ENCODE peak calls at places on chromosomes 3 and 15, in five cellular contexts. One of them, this sample, is unnamed.

GRCh38 chr3:71710906-71711494 is 14.2 kb downstream of the EIF4E3 start:
- DNase-seq in adrenal gland: no peak
- DNase-seq in testis: no peak
- DNase-seq in thyroid gland: no peak
- DNase-seq in foreskin keratinocyte: peak
- DNase-seq in this sample: no peak

GRCh38 chr3:71310595-71311319 is 272.8 kb downstream of the FOXP1 start:
- DNase-seq in adrenal gland: no peak
- DNase-seq in testis: peak
- DNase-seq in thyroid gland: peak
- DNase-seq in foreskin keratinocyte: no peak
- DNase-seq in this sample: peak

GRCh38 chr3:188202358-188203138 is 48.6 kb downstream of the LPP start:
- DNase-seq in adrenal gland: no peak
- DNase-seq in testis: no peak
- DNase-seq in thyroid gland: no peak
- DNase-seq in foreskin keratinocyte: no peak
- DNase-seq in this sample: no peak

GRCh38 chr3:146975032-146975431 is 369.9 kb upstream of the PLSCR5 start:
- DNase-seq in adrenal gland: no peak
- DNase-seq in testis: no peak
- DNase-seq in thyroid gland: no peak
- DNase-seq in foreskin keratinocyte: no peak
- DNase-seq in this sample: no peak

GRCh38 chr3:115272036-115272824 is 125.1 kb upstream of the ZBTB20 start:
- DNase-seq in adrenal gland: peak
- DNase-seq in testis: no peak
- DNase-seq in thyroid gland: no peak
- DNase-seq in foreskin keratinocyte: peak
- DNase-seq in this sample: no peak

GRCh38 chr3:105144837-105145236 is 221.9 kb upstream of the ALCAM start:
- DNase-seq in adrenal gland: no peak
- DNase-seq in testis: no peak
- DNase-seq in thyroid gland: no peak
- DNase-seq in foreskin keratinocyte: peak
- DNase-seq in this sample: no peak

GRCh38 chr3:30199855-30200254 is 406.5 kb upstream of the TGFBR2 start:
- DNase-seq in adrenal gland: no peak
- DNase-seq in testis: no peak
- DNase-seq in thyroid gland: no peak
- DNase-seq in foreskin keratinocyte: no peak
- DNase-seq in this sample: no peak

GRCh38 chr15:57461541-57461940 is 85.2 kb downstream of the CGNL1 start:
- DNase-seq in adrenal gland: no peak
- DNase-seq in testis: no peak
- DNase-seq in thyroid gland: peak
- DNase-seq in foreskin keratinocyte: no peak
- DNase-seq in this sample: no peak

GRCh38 chr15:68318008-68318835 is 40.7 kb downstream of the FEM1B start:
- DNase-seq in adrenal gland: peak
- DNase-seq in testis: no peak
- DNase-seq in thyroid gland: peak
- DNase-seq in foreskin keratinocyte: no peak
- DNase-seq in this sample: no peak

GRCh38 chr15:31398677-31399260 is 72.1 kb downstream of the KLF13 start:
- DNase-seq in adrenal gland: no peak
- DNase-seq in testis: no peak
- DNase-seq in thyroid gland: no peak
- DNase-seq in foreskin keratinocyte: no peak
- DNase-seq in this sample: no peak

GRCh38 chr15:93656041-93656440 is 567.0 kb upstream of the RGMA start:
- DNase-seq in adrenal gland: no peak
- DNase-seq in testis: no peak
- DNase-seq in thyroid gland: no peak
- DNase-seq in foreskin keratinocyte: peak
- DNase-seq in this sample: no peak

GRCh38 chr15:49361370-49361769 is 61.7 kb upstream of the FGF7 start:
- DNase-seq in adrenal gland: no peak
- DNase-seq in testis: no peak
- DNase-seq in thyroid gland: no peak
- DNase-seq in foreskin keratinocyte: no peak
- DNase-seq in this sample: no peak

GRCh38 chr3:71541313-71541712 is 42.2 kb downstream of the FOXP1 start:
- DNase-seq in adrenal gland: no peak
- DNase-seq in testis: no peak
- DNase-seq in thyroid gland: no peak
- DNase-seq in foreskin keratinocyte: no peak
- DNase-seq in this sample: no peak

GRCh38 chr3:143329567-143330164 is 210.1 kb downstream of the CHST2 start:
- DNase-seq in adrenal gland: peak
- DNase-seq in testis: no peak
- DNase-seq in thyroid gland: peak
- DNase-seq in foreskin keratinocyte: no peak
- DNase-seq in this sample: no peak

GRCh38 chr15:78012643-78013077 is 64.9 kb downstream of the TBC1D2B start:
- DNase-seq in adrenal gland: peak
- DNase-seq in testis: no peak
- DNase-seq in thyroid gland: no peak
- DNase-seq in foreskin keratinocyte: no peak
- DNase-seq in this sample: peak

GRCh38 chr3:130243808-130244207 is 101.7 kb upstream of the COL6A5 start:
- DNase-seq in adrenal gland: no peak
- DNase-seq in testis: no peak
- DNase-seq in thyroid gland: no peak
- DNase-seq in foreskin keratinocyte: no peak
- DNase-seq in this sample: no peak

GRCh38 chr3:177596822-177597271 is 399.6 kb upstream of the TBL1XR1 start:
- DNase-seq in adrenal gland: no peak
- DNase-seq in testis: no peak
- DNase-seq in thyroid gland: peak
- DNase-seq in foreskin keratinocyte: peak
- DNase-seq in this sample: no peak

GRCh38 chr3:130963878-130964277 is 62.7 kb downstream of the ASTE1 start:
- DNase-seq in adrenal gland: no peak
- DNase-seq in testis: no peak
- DNase-seq in thyroid gland: no peak
- DNase-seq in foreskin keratinocyte: peak
- DNase-seq in this sample: no peak

GRCh38 chr15:71595846-71596553 is 214.4 kb upstream of the NR2E3 start:
- DNase-seq in adrenal gland: no peak
- DNase-seq in testis: no peak
- DNase-seq in thyroid gland: no peak
- DNase-seq in foreskin keratinocyte: no peak
- DNase-seq in this sample: no peak

GRCh38 chr15:37204698-37205097 is 104.3 kb upstream of the MEIS2 start:
- DNase-seq in adrenal gland: no peak
- DNase-seq in testis: no peak
- DNase-seq in thyroid gland: no peak
- DNase-seq in foreskin keratinocyte: no peak
- DNase-seq in this sample: no peak

GRCh38 chr3:56919137-56919796 is 117.5 kb upstream of the ARHGEF3 start:
- DNase-seq in adrenal gland: no peak
- DNase-seq in testis: no peak
- DNase-seq in thyroid gland: no peak
- DNase-seq in foreskin keratinocyte: no peak
- DNase-seq in this sample: no peak

GRCh38 chr3:72836923-72837322 is 11.3 kb downstream of the SHQ1 start:
- DNase-seq in adrenal gland: peak
- DNase-seq in testis: no peak
- DNase-seq in thyroid gland: peak
- DNase-seq in foreskin keratinocyte: no peak
- DNase-seq in this sample: peak

GRCh38 chr15:94080416-94080815 is 150.9 kb upstream of the MCTP2 start:
- DNase-seq in adrenal gland: no peak
- DNase-seq in testis: no peak
- DNase-seq in thyroid gland: peak
- DNase-seq in foreskin keratinocyte: peak
- DNase-seq in this sample: no peak

DNA sequence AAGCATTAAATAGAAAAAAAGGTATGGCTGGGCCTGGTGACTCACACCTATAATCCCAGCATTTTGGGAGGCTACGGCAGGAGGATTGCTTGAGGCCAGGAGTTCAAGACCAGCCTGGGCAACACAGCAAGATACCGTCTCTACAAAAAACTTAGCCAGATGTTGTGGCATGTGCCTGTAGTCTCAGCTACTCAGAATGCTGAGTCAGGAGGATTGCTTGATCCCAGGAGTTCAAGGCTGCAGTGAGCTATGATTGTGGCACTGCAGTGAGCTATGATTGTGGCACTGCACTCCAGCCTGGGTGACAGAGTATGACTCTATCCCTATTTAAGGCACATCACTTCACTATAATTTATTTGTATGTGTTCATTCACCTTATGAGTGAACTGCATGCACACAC is 54.3 kb downstream of the SLC4A7 start:
- DNase-seq in adrenal gland: no peak
- DNase-seq in testis: no peak
- DNase-seq in thyroid gland: no peak
- DNase-seq in foreskin keratinocyte: no peak
- DNase-seq in this sample: no peak
- TF ChIP-seq CTCF in adrenal gland: no peak
- TF ChIP-seq CTCF in testis: no peak
- TF ChIP-seq CTCF in thyroid gland: no peak
- TF ChIP-seq CTCF in foreskin keratinocyte: no peak
- TF ChIP-seq CTCF in this sample: no peak

DNA sequence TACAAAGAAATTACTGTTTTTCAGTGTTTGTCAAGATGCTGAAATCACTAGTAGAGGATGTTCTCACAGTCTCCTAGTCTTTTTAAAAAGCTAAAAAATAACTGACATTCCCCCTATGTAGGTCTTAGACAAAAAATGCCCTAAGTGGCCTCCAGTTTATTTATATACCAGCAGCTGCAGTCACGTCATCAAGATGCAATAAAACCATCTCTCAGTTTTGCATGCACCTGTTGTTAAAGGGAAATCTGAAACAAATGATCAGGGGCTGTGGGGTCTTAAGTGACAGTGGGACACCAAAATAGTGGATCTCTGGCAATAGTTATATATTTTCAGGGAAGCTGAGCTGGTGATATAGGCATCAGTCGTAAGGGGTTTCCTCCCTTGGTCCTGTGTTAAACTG is 146.5 kb upstream of the ARPP21 start:
- DNase-seq in adrenal gland: no peak
- DNase-seq in testis: no peak
- DNase-seq in thyroid gland: no peak
- DNase-seq in foreskin keratinocyte: no peak
- DNase-seq in this sample: no peak
- H3K27ac ChIP-seq in adrenal gland: no peak
- H3K27ac ChIP-seq in testis: no peak
- H3K27ac ChIP-seq in thyroid gland: no peak
- H3K27ac ChIP-seq in foreskin keratinocyte: no peak
- H3K27ac ChIP-seq in this sample: no peak

GRCh38 chr3:23698652-23699313 is 107.0 kb upstream of the UBE2E1 start:
- DNase-seq in adrenal gland: no peak
- DNase-seq in testis: no peak
- DNase-seq in thyroid gland: no peak
- DNase-seq in foreskin keratinocyte: no peak
- DNase-seq in this sample: no peak
- TF ChIP-seq CTCF in adrenal gland: no peak
- TF ChIP-seq CTCF in testis: no peak
- TF ChIP-seq CTCF in thyroid gland: no peak
- TF ChIP-seq CTCF in foreskin keratinocyte: peak
- TF ChIP-seq CTCF in this sample: no peak

GRCh38 chr3:48555949-48556795 is 431 bp downstream of the PFKFB4 start:
- DNase-seq in adrenal gland: no peak
- DNase-seq in testis: no peak
- DNase-seq in thyroid gland: no peak
- DNase-seq in foreskin keratinocyte: no peak
- DNase-seq in this sample: no peak
- H3K27ac ChIP-seq in adrenal gland: no peak
- H3K27ac ChIP-seq in testis: no peak
- H3K27ac ChIP-seq in thyroid gland: no peak
- H3K27ac ChIP-seq in foreskin keratinocyte: no peak
- H3K27ac ChIP-seq in this sample: no peak

GRCh38 chr3:127975630-127976029 is 60.6 kb downstream of the KBTBD12 start:
- DNase-seq in adrenal gland: no peak
- DNase-seq in testis: no peak
- DNase-seq in thyroid gland: no peak
- DNase-seq in foreskin keratinocyte: no peak
- DNase-seq in this sample: no peak

GRCh38 chr3:127974226-127974625 is 59.2 kb downstream of the KBTBD12 start:
- DNase-seq in adrenal gland: no peak
- DNase-seq in testis: no peak
- DNase-seq in thyroid gland: no peak
- DNase-seq in foreskin keratinocyte: no peak
- DNase-seq in this sample: no peak

GRCh38 chr3:127975153-127975552 is 60.1 kb downstream of the KBTBD12 start:
- DNase-seq in adrenal gland: no peak
- DNase-seq in testis: no peak
- DNase-seq in thyroid gland: no peak
- DNase-seq in foreskin keratinocyte: no peak
- DNase-seq in this sample: no peak

GRCh38 chr3:127967296-127967695 is 52.3 kb downstream of the KBTBD12 start:
- DNase-seq in adrenal gland: no peak
- DNase-seq in testis: no peak
- DNase-seq in thyroid gland: peak
- DNase-seq in foreskin keratinocyte: no peak
- DNase-seq in this sample: no peak

DNA sequence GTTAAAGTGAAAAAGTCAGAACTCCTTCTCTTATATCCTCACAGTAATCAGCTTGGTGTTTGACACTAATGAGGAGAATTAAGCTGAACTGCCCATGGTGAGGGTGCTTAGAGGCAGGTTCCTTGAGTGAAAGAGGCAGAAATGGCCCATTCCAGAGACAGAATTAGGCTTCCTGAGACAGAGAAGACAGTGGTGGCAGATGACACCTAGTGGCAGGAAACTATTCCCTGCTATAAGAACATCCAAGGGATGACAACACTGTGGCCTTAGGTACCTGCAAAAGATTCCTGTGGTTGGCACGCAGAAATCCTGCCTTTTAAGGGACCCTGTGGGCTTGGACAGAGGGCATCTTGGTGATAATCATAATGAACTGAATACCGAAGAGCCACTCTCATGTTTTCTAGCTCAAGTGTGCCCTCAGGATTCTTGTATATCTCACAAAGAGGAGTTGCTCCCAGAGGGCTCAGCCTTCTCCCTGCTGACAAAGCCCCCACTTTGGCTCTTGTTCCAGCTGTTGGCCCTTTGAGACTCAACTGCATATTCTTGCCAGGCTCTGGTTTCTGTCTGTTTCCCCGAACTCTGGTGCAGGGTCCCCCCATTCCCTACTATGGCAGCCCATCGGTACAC is 56.0 kb downstream of the KBTBD12 start:
- DNase-seq in adrenal gland: peak
- DNase-seq in testis: peak
- DNase-seq in thyroid gland: peak
- DNase-seq in foreskin keratinocyte: peak
- DNase-seq in this sample: no peak
- TF ChIP-seq CTCF in adrenal gland: peak
- TF ChIP-seq CTCF in testis: peak
- TF ChIP-seq CTCF in thyroid gland: peak
- TF ChIP-seq CTCF in foreskin keratinocyte: peak
- TF ChIP-seq CTCF in this sample: peak

GRCh38 chr15:100124936-100125626 is 216.7 kb downstream of the ADAMTS17 start:
- DNase-seq in adrenal gland: no peak
- DNase-seq in testis: no peak
- DNase-seq in thyroid gland: no peak
- DNase-seq in foreskin keratinocyte: no peak
- DNase-seq in this sample: peak
- H3K27ac ChIP-seq in adrenal gland: no peak
- H3K27ac ChIP-seq in testis: no peak
- H3K27ac ChIP-seq in thyroid gland: no peak
- H3K27ac ChIP-seq in foreskin keratinocyte: no peak
- H3K27ac ChIP-seq in this sample: peak